ENCODE peak calls at places on chromosomes 12 and 14, in eight cellular contexts. G is prostate gland, H is HCT116, U is testis, Z is sigmoid colon, E is tibial nerve, I is ovary, B is IMR-90. T is an unnamed sample.

GRCh38 chr12:76123301-76124212 is 39.1 kb upstream of the NAP1L1 start:
- DNase-seq in G (no peak), H (no peak), U (no peak), Z (no peak), E (no peak), I (no peak), B (peak; percentile 64), T (no peak)

GRCh38 chr12:96134200-96134599 is 60.0 kb upstream of the ELK3 start:
- DNase-seq in G (no peak), H (peak; percentile 24), U (no peak), Z (no peak), E (no peak), I (no peak), B (no peak), T (no peak)

GRCh38 chr12:132018193-132018916 is 68.6 kb downstream of the EP400 start:
- DNase-seq in G (no peak), H (no peak), U (no peak), Z (no peak), E (no peak), I (no peak), B (peak; percentile 24), T (no peak)

GRCh38 chr12:79997115-79997805 is 62.4 kb upstream of the PPP1R12A start:
- DNase-seq in G (no peak), H (no peak), U (no peak), Z (no peak), E (no peak), I (no peak), B (no peak), T (no peak)

GRCh38 chr12:20314325-20314724 is 54.0 kb upstream of the PDE3A start:
- DNase-seq in G (no peak), H (no peak), U (no peak), Z (no peak), E (no peak), I (no peak), B (peak; percentile 21), T (no peak)

GRCh38 chr14:21098134-21098891 is at the start of gene ZNF219:
- DNase-seq in G (peak; percentile 83), H (no peak), U (peak; percentile 75), Z (peak; percentile 86), E (peak; percentile 47), I (peak; percentile 80), B (peak; percentile 27), T (peak; percentile 84)

GRCh38 chr14:94088516-94088915 is 7.4 kb downstream of the IFI27L1 start:
- DNase-seq in G (no peak), H (no peak), U (no peak), Z (no peak), E (no peak), I (no peak), B (peak; percentile 65), T (no peak)

GRCh38 chr12:130076126-130076525 is 86.1 kb upstream of the FZD10 start:
- DNase-seq in G (no peak), H (no peak), U (no peak), Z (no peak), E (no peak), I (no peak), B (no peak), T (no peak)

GRCh38 chr14:101705733-101706508 is 55.6 kb upstream of the PPP2R5C start:
- DNase-seq in G (no peak), H (no peak), U (no peak), Z (peak; percentile 82), E (peak; percentile 28), I (peak; percentile 36), B (no peak), T (peak; percentile 67)

GRCh38 chr12:131803995-131804521 is 24.1 kb upstream of the MMP17 start:
- DNase-seq in G (no peak), H (no peak), U (no peak), Z (no peak), E (no peak), I (no peak), B (peak; percentile 60), T (no peak)

GRCh38 chr12:92634730-92635129 is 68.1 kb upstream of the PLEKHG7 start:
- DNase-seq in G (no peak), H (no peak), U (no peak), Z (no peak), E (no peak), I (no peak), B (no peak), T (no peak)

GRCh38 chr12:25957898-25958253 is 606 bp upstream of the RASSF8 start:
- DNase-seq in G (no peak), H (no peak), U (no peak), Z (no peak), E (peak; percentile 32), I (peak; percentile 38), B (peak; percentile 82), T (no peak)

GRCh38 chr12:25959069-25959961 is 833 bp downstream of the RASSF8 start:
- DNase-seq in G (peak; percentile 40), H (no peak), U (peak; percentile 64), Z (peak; percentile 86), E (peak; percentile 60), I (peak; percentile 71), B (peak; percentile 85), T (peak; percentile 68)

GRCh38 chr12:25960926-25961325 is 2.4 kb downstream of the RASSF8 start:
- DNase-seq in G (no peak), H (no peak), U (no peak), Z (no peak), E (no peak), I (no peak), B (peak; percentile 19), T (no peak)

GRCh38 chr12:25958254-25959068 is at the start of gene RASSF8:
- DNase-seq in G (peak; percentile 68), H (no peak), U (peak; percentile 66), Z (peak; percentile 88), E (peak; percentile 38), I (peak; percentile 87), B (peak; percentile 72), T (peak; percentile 72)

GRCh38 chr12:25960176-25960575 is 1.7 kb downstream of the RASSF8 start:
- DNase-seq in G (no peak), H (no peak), U (peak; percentile 46), Z (peak; percentile 75), E (no peak), I (peak; percentile 39), B (peak; percentile 28), T (peak; percentile 48)
- TF ChIP-seq CTCF in G (no peak), H (peak; percentile 45), U (no peak), Z (no peak), E (no peak), I (no peak), B (peak; percentile 32), T (no peak)

DNA sequence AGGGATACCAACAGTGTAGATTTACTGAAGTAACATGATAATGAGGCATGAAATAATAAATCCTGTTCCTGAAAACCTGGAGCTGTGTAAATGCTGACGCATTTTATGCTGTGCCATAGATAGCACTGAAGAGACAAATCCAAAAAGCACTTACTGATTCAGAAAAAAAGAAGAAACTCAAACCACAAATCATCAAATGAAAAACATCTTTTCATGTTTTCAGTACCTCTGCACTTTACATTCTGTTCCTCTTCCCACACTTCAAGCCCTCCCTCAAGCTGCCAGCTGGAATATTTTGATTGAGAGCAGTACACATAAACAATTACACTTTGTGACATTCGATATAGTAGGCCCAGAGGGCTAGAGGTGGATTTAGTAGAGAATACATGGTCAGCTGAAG is 362.3 kb downstream of the NAV3 start:
- DNase-seq in G (no peak), H (no peak), U (no peak), Z (no peak), E (no peak), I (no peak), B (peak; percentile 28), T (no peak)
- TF ChIP-seq POLR2A in G (no peak), H (no peak), U (no peak), Z (no peak), E (no peak), I (no peak), B (no peak), T (no peak)

GRCh38 chr12:53052419-53053222 is 2.8 kb downstream of the TNS2 start:
- DNase-seq in G (peak; percentile 93), H (no peak), U (peak; percentile 93), Z (peak; percentile 97), E (peak; percentile 94), I (peak; percentile 96), B (peak; percentile 85), T (peak; percentile 93)

GRCh38 chr12:53049582-53050318 is at the start of gene TNS2:
- DNase-seq in G (no peak), H (no peak), U (peak; percentile 85), Z (peak; percentile 95), E (peak; percentile 90), I (peak; percentile 74), B (peak; percentile 40), T (peak; percentile 88)

GRCh38 chr12:53051881-53052412 is 2.1 kb downstream of the TNS2 start:
- DNase-seq in G (no peak), H (no peak), U (no peak), Z (peak; percentile 72), E (no peak), I (no peak), B (no peak), T (peak; percentile 33)

GRCh38 chr12:53050426-53051057 is 677 bp downstream of the TNS2 start:
- DNase-seq in G (no peak), H (no peak), U (no peak), Z (no peak), E (peak; percentile 15), I (no peak), B (no peak), T (no peak)

DNA sequence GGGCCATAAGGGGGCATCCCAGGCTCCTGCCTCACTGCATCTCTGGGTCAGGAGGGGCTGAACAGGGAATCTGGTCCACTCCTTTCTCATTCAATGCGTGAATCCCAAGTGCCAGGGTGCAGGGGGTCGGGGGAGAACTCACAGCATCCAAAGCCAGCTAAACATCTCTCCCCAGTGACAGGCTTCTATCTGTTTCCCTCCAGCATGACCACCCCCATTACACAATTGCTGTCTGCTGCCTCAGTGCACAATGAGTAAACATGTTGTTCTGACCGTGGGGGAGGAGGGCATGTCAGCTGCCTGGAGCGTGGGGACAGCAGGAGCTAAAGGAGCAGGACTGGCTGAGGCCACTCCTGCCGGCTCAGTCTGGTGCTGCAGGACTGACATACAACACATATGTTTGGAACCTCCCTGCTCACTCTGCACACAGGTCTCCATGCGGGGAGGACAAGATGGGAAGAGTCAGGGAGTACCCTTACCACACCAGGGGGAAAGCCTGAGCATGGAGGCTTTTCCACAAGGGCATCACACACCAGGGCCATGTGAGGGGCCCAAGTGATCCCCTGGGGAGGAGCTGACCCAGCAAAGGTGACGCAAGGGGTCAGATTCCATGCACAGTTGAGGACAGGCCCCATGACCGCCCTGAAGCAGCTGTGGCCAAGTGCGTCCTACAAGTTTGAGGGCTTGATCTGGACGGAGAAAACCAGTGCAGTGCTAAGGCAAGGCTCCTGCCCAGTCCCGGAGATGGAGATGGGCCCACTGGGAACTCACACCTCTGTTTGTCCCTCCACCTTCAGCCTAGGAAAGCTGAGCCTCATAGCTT is 1.4 kb downstream of the TNS2 start:
- DNase-seq in G (peak; percentile 66), H (no peak), U (peak; percentile 91), Z (peak; percentile 95), E (peak; percentile 85), I (peak; percentile 57), B (peak; percentile 70), T (peak; percentile 93)
- H3K27ac ChIP-seq in G (peak overlapping the region; percentile 99), H (peak overlapping the region; percentile 91), U (peak overlapping the region; percentile 92), Z (peak overlapping the region; percentile 97), E (peak overlapping the region; percentile 100), I (peak overlapping the region; percentile 99), B (peak overlapping the region; percentile 99), T (peak overlapping the region; percentile 98)

DNA sequence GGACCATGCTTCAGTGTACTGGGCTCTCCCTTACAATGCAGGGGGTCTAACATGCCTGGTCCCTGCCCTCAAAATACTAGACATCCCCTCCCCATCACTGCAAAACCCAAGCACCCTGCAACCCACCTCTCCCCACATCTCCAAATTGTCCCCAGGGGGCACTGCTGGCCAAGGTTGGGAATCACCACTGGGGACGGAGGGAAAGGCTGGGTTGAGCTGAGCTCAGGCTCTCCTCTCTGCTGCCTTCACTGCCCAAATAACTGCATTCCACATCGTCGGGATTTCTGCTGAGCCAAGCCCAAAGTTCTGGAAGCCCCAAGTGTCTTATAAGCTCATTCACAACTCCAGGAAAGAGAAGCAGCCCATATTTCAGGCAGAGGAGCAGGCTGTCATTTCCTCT is 69.6 kb downstream of the NT5DC3 start:
- DNase-seq in G (no peak), H (no peak), U (peak; percentile 47), Z (peak; percentile 68), E (peak; percentile 17), I (peak; percentile 29), B (peak; percentile 44), T (peak; percentile 60)
- TF ChIP-seq CTCF in G (no peak), H (peak; percentile 68), U (peak; percentile 15), Z (no peak), E (peak; percentile 46), I (no peak), B (peak; percentile 72), T (peak; percentile 60)